ENCODE peak calls at places on chromosomes 2 and 18, in four cellular contexts. T, N, C and D are unnamed samples.

GRCh38 chr2:142824756-142825155 is 52.7 kb upstream of the KYNU start:
- DNase-seq in T (no peak), N (no peak), C (no peak), D (no peak)

GRCh38 chr18:44715841-44716240 is 35.2 kb downstream of the SETBP1 start:
- DNase-seq in T (peak; percentile 81), N (no peak), C (no peak), D (no peak)

GRCh38 chr2:241052677-241053360 is 49.3 kb downstream of the MTERF4 start:
- DNase-seq in T (no peak), N (no peak), C (no peak), D (no peak)

GRCh38 chr2:29583104-29583503 is 338.3 kb downstream of the ALK start:
- DNase-seq in T (no peak), N (no peak), C (no peak), D (no peak)

GRCh38 chr2:52343867-52344266 is 1311.9 kb upstream of the NRXN1 start:
- DNase-seq in T (no peak), N (no peak), C (no peak), D (no peak)

GRCh38 chr2:130744287-130745117 is 10.8 kb upstream of the AMER3 start:
- DNase-seq in T (no peak), N (no peak), C (no peak), D (no peak)

GRCh38 chr2:231597014-231597611 is 4.4 kb downstream of the TEX44 start:
- DNase-seq in T (no peak), N (no peak), C (peak; percentile 66), D (no peak)

GRCh38 chr2:234701841-234702240 is 205.0 kb upstream of the ARL4C start:
- DNase-seq in T (no peak), N (no peak), C (no peak), D (no peak)

GRCh38 chr18:55484773-55485172 is 103.2 kb downstream of the TCF4 start:
- DNase-seq in T (no peak), N (no peak), C (no peak), D (no peak)

GRCh38 chr2:133166024-133166423 is 402.2 kb downstream of the NCKAP5 start:
- DNase-seq in T (no peak), N (no peak), C (no peak), D (no peak)

GRCh38 chr18:54279477-54280205 is 10.3 kb downstream of the POLI start:
- DNase-seq in T (no peak), N (no peak), C (no peak), D (no peak)

GRCh38 chr2:75221872-75222271 is 22.6 kb upstream of the TACR1 start:
- DNase-seq in T (no peak), N (no peak), C (no peak), D (no peak)

GRCh38 chr2:107582487-107582886 is 244.2 kb upstream of the RGPD4 start:
- DNase-seq in T (no peak), N (no peak), C (no peak), D (no peak)

GRCh38 chr2:43142921-43143438 is 83.4 kb downstream of the ZFP36L2 start:
- DNase-seq in T (no peak), N (no peak), C (no peak), D (no peak)

GRCh38 chr2:88739985-88740600 is 48.6 kb downstream of the RPIA start:
- DNase-seq in T (peak; percentile 18), N (peak; percentile 44), C (peak; percentile 65), D (no peak)

GRCh38 chr18:69885841-69886531 is 61.7 kb downstream of the CD226 start:
- DNase-seq in T (no peak), N (no peak), C (no peak), D (no peak)

GRCh38 chr2:95314964-95315611 is 17.9 kb downstream of the KCNIP3 start:
- DNase-seq in T (no peak), N (no peak), C (no peak), D (no peak)

GRCh38 chr18:9612989-9613388 is 1.4 kb downstream of the PPP4R1 start:
- DNase-seq in T (no peak), N (no peak), C (no peak), D (no peak)

GRCh38 chr2:42238644-42239288 is 69.6 kb downstream of the EML4 start:
- DNase-seq in T (peak; percentile 1), N (no peak), C (no peak), D (no peak)

GRCh38 chr2:168499500-168499899 is 43.4 kb downstream of the CERS6 start:
- DNase-seq in T (no peak), N (no peak), C (no peak), D (no peak)